ENCODE peak calls at places on chromosomes 13 and 19, in nine cellular contexts. One of them, this sample, is unnamed.

GRCh38 chr19:16025108-16026101 is 50.9 kb upstream of the TPM4 start:
- DNase-seq in posterior cingulate gyrus: no peak
- DNase-seq in pancreas: peak; percentile 20
- DNase-seq in A172: peak; percentile 86
- DNase-seq in non-pigmented ciliary epithelial cell: peak; percentile 8
- DNase-seq in MV-4-11: peak; percentile 63
- DNase-seq in mucosa of descending colon: no peak
- DNase-seq in EH: peak; percentile 79
- DNase-seq in dorsolateral prefrontal cortex: no peak
- DNase-seq in this sample: peak; percentile 55

GRCh38 chr19:15836595-15837398 is 21.3 kb upstream of the OR10H1 start:
- DNase-seq in non-pigmented ciliary epithelial cell: peak; percentile 73
- DNase-seq in mucosa of descending colon: peak; percentile 95
- DNase-seq in dorsolateral prefrontal cortex: peak; percentile 97
- DNase-seq in A172: peak; percentile 98
- DNase-seq in EH: peak; percentile 96
- DNase-seq in pancreas: peak; percentile 95
- DNase-seq in MV-4-11: peak; percentile 100
- DNase-seq in posterior cingulate gyrus: peak; percentile 99
- DNase-seq in this sample: peak; percentile 92

GRCh38 chr19:38730731-38731589 is 13.3 kb downstream of the CAPN12 start:
- DNase-seq in EH: no peak
- DNase-seq in MV-4-11: no peak
- DNase-seq in mucosa of descending colon: peak; percentile 49
- DNase-seq in posterior cingulate gyrus: peak; percentile 65
- DNase-seq in dorsolateral prefrontal cortex: no peak
- DNase-seq in non-pigmented ciliary epithelial cell: no peak
- DNase-seq in pancreas: peak; percentile 44
- DNase-seq in A172: no peak
- DNase-seq in this sample: no peak

GRCh38 chr13:30859326-30859725 is 46.7 kb upstream of the MEDAG start:
- DNase-seq in A172: no peak
- DNase-seq in mucosa of descending colon: no peak
- DNase-seq in non-pigmented ciliary epithelial cell: no peak
- DNase-seq in dorsolateral prefrontal cortex: no peak
- DNase-seq in MV-4-11: no peak
- DNase-seq in posterior cingulate gyrus: no peak
- DNase-seq in pancreas: no peak
- DNase-seq in EH: no peak
- DNase-seq in this sample: no peak

GRCh38 chr19:38838986-38839761 is 7.6 kb upstream of the ECH1 start:
- DNase-seq in A172: no peak
- DNase-seq in pancreas: peak; percentile 27
- DNase-seq in posterior cingulate gyrus: peak; percentile 44
- DNase-seq in dorsolateral prefrontal cortex: no peak
- DNase-seq in MV-4-11: no peak
- DNase-seq in EH: no peak
- DNase-seq in non-pigmented ciliary epithelial cell: no peak
- DNase-seq in mucosa of descending colon: peak; percentile 11
- DNase-seq in this sample: no peak

GRCh38 chr13:40149611-40150283 is 494.3 kb downstream of the COG6 start:
- DNase-seq in pancreas: no peak
- DNase-seq in A172: peak; percentile 61
- DNase-seq in dorsolateral prefrontal cortex: no peak
- DNase-seq in non-pigmented ciliary epithelial cell: peak; percentile 63
- DNase-seq in EH: peak; percentile 84
- DNase-seq in mucosa of descending colon: no peak
- DNase-seq in posterior cingulate gyrus: no peak
- DNase-seq in MV-4-11: no peak
- DNase-seq in this sample: no peak

GRCh38 chr19:441213-441823 is 19.5 kb downstream of the SHC2 start:
- DNase-seq in dorsolateral prefrontal cortex: no peak
- DNase-seq in mucosa of descending colon: no peak
- DNase-seq in pancreas: no peak
- DNase-seq in EH: no peak
- DNase-seq in A172: no peak
- DNase-seq in non-pigmented ciliary epithelial cell: no peak
- DNase-seq in MV-4-11: no peak
- DNase-seq in posterior cingulate gyrus: peak; percentile 86
- DNase-seq in this sample: no peak

GRCh38 chr13:77616027-77616426 is 80.5 kb downstream of the SCEL start:
- DNase-seq in mucosa of descending colon: no peak
- DNase-seq in non-pigmented ciliary epithelial cell: no peak
- DNase-seq in MV-4-11: no peak
- DNase-seq in EH: no peak
- DNase-seq in dorsolateral prefrontal cortex: no peak
- DNase-seq in A172: no peak
- DNase-seq in posterior cingulate gyrus: no peak
- DNase-seq in pancreas: no peak
- DNase-seq in this sample: no peak

GRCh38 chr13:45398862-45399261 is 19.3 kb downstream of the SLC25A30 start:
- DNase-seq in mucosa of descending colon: no peak
- DNase-seq in A172: no peak
- DNase-seq in pancreas: no peak
- DNase-seq in EH: no peak
- DNase-seq in MV-4-11: no peak
- DNase-seq in non-pigmented ciliary epithelial cell: no peak
- DNase-seq in dorsolateral prefrontal cortex: no peak
- DNase-seq in posterior cingulate gyrus: no peak
- DNase-seq in this sample: no peak

GRCh38 chr13:99282264-99283231 is 24.4 kb upstream of the GPR18 start:
- DNase-seq in pancreas: no peak
- DNase-seq in mucosa of descending colon: no peak
- DNase-seq in EH: no peak
- DNase-seq in non-pigmented ciliary epithelial cell: no peak
- DNase-seq in posterior cingulate gyrus: no peak
- DNase-seq in MV-4-11: peak; percentile 80
- DNase-seq in A172: no peak
- DNase-seq in dorsolateral prefrontal cortex: no peak
- DNase-seq in this sample: peak; percentile 38

GRCh38 chr13:20993211-20993610 is 68.2 kb downstream of the LATS2 start:
- DNase-seq in posterior cingulate gyrus: no peak
- DNase-seq in A172: no peak
- DNase-seq in dorsolateral prefrontal cortex: no peak
- DNase-seq in MV-4-11: no peak
- DNase-seq in EH: no peak
- DNase-seq in pancreas: no peak
- DNase-seq in mucosa of descending colon: no peak
- DNase-seq in non-pigmented ciliary epithelial cell: no peak
- DNase-seq in this sample: no peak

GRCh38 chr19:12055784-12056183 is 3.0 kb upstream of the ZNF878 start:
- DNase-seq in EH: no peak
- DNase-seq in mucosa of descending colon: no peak
- DNase-seq in pancreas: no peak
- DNase-seq in posterior cingulate gyrus: no peak
- DNase-seq in non-pigmented ciliary epithelial cell: no peak
- DNase-seq in A172: no peak
- DNase-seq in dorsolateral prefrontal cortex: no peak
- DNase-seq in MV-4-11: no peak
- DNase-seq in this sample: no peak

GRCh38 chr19:35845215-35846037 is 6.9 kb downstream of the NPHS1 start:
- DNase-seq in A172: no peak
- DNase-seq in EH: no peak
- DNase-seq in MV-4-11: no peak
- DNase-seq in dorsolateral prefrontal cortex: no peak
- DNase-seq in non-pigmented ciliary epithelial cell: no peak
- DNase-seq in posterior cingulate gyrus: peak; percentile 63
- DNase-seq in mucosa of descending colon: peak; percentile 72
- DNase-seq in pancreas: peak; percentile 77
- DNase-seq in this sample: no peak

GRCh38 chr19:30088567-30088966 is 146.5 kb downstream of the URI1 start:
- DNase-seq in EH: no peak
- DNase-seq in pancreas: no peak
- DNase-seq in non-pigmented ciliary epithelial cell: no peak
- DNase-seq in A172: no peak
- DNase-seq in dorsolateral prefrontal cortex: no peak
- DNase-seq in posterior cingulate gyrus: peak; percentile 10
- DNase-seq in mucosa of descending colon: no peak
- DNase-seq in MV-4-11: no peak
- DNase-seq in this sample: no peak

GRCh38 chr13:50700664-50701266 is 142.7 kb downstream of the DLEU7 start:
- DNase-seq in posterior cingulate gyrus: no peak
- DNase-seq in MV-4-11: no peak
- DNase-seq in dorsolateral prefrontal cortex: no peak
- DNase-seq in non-pigmented ciliary epithelial cell: no peak
- DNase-seq in pancreas: no peak
- DNase-seq in mucosa of descending colon: no peak
- DNase-seq in EH: no peak
- DNase-seq in A172: no peak
- DNase-seq in this sample: no peak

GRCh38 chr13:91647361-91647970 is 249.0 kb downstream of the GPC5 start:
- DNase-seq in non-pigmented ciliary epithelial cell: no peak
- DNase-seq in pancreas: no peak
- DNase-seq in EH: no peak
- DNase-seq in mucosa of descending colon: peak; percentile 35
- DNase-seq in A172: peak; percentile 16
- DNase-seq in dorsolateral prefrontal cortex: no peak
- DNase-seq in MV-4-11: no peak
- DNase-seq in posterior cingulate gyrus: no peak
- DNase-seq in this sample: peak; percentile 6

GRCh38 chr13:23020246-23020843 is 160.4 kb upstream of the SGCG start:
- DNase-seq in non-pigmented ciliary epithelial cell: peak; percentile 17
- DNase-seq in pancreas: no peak
- DNase-seq in MV-4-11: peak; percentile 62
- DNase-seq in dorsolateral prefrontal cortex: peak; percentile 47
- DNase-seq in A172: peak; percentile 57
- DNase-seq in EH: peak; percentile 58
- DNase-seq in posterior cingulate gyrus: no peak
- DNase-seq in mucosa of descending colon: no peak
- DNase-seq in this sample: peak; percentile 48

GRCh38 chr19:41000310-41000737 is 9.2 kb downstream of the CYP2B6 start:
- DNase-seq in EH: peak; percentile 1
- DNase-seq in dorsolateral prefrontal cortex: no peak
- DNase-seq in A172: peak; percentile 23
- DNase-seq in posterior cingulate gyrus: no peak
- DNase-seq in mucosa of descending colon: peak; percentile 61
- DNase-seq in MV-4-11: no peak
- DNase-seq in non-pigmented ciliary epithelial cell: no peak
- DNase-seq in pancreas: peak; percentile 42
- DNase-seq in this sample: no peak

GRCh38 chr13:25114220-25114619 is 18.3 kb downstream of the PABPC3 start:
- DNase-seq in EH: peak; percentile 72
- DNase-seq in mucosa of descending colon: peak; percentile 73
- DNase-seq in pancreas: peak; percentile 60
- DNase-seq in non-pigmented ciliary epithelial cell: peak; percentile 56
- DNase-seq in dorsolateral prefrontal cortex: peak; percentile 89
- DNase-seq in A172: peak; percentile 77
- DNase-seq in posterior cingulate gyrus: peak; percentile 97
- DNase-seq in MV-4-11: peak; percentile 75
- DNase-seq in this sample: peak; percentile 81

GRCh38 chr19:8208119-8208709 is 956 bp upstream of the CERS4 start:
- DNase-seq in A172: no peak
- DNase-seq in mucosa of descending colon: peak; percentile 38
- DNase-seq in posterior cingulate gyrus: peak; percentile 91
- DNase-seq in non-pigmented ciliary epithelial cell: no peak
- DNase-seq in EH: no peak
- DNase-seq in MV-4-11: no peak
- DNase-seq in dorsolateral prefrontal cortex: peak; percentile 36
- DNase-seq in pancreas: no peak
- DNase-seq in this sample: no peak

GRCh38 chr13:100892981-100893380 is 218.4 kb upstream of the TMTC4 start:
- DNase-seq in non-pigmented ciliary epithelial cell: no peak
- DNase-seq in pancreas: no peak
- DNase-seq in posterior cingulate gyrus: no peak
- DNase-seq in EH: peak; percentile 18
- DNase-seq in MV-4-11: no peak
- DNase-seq in dorsolateral prefrontal cortex: peak; percentile 15
- DNase-seq in mucosa of descending colon: no peak
- DNase-seq in A172: no peak
- DNase-seq in this sample: no peak

GRCh38 chr13:25171517-25172302 is at the start of gene AMER2:
- DNase-seq in posterior cingulate gyrus: peak; percentile 98
- DNase-seq in MV-4-11: no peak
- DNase-seq in dorsolateral prefrontal cortex: peak; percentile 90
- DNase-seq in A172: no peak
- DNase-seq in mucosa of descending colon: no peak
- DNase-seq in non-pigmented ciliary epithelial cell: no peak
- DNase-seq in pancreas: peak; percentile 71
- DNase-seq in EH: peak; percentile 12
- DNase-seq in this sample: peak; percentile 62

GRCh38 chr13:96984061-96984508 is 10.2 kb downstream of the OXGR1 start:
- DNase-seq in non-pigmented ciliary epithelial cell: no peak
- DNase-seq in pancreas: peak; percentile 49
- DNase-seq in dorsolateral prefrontal cortex: no peak
- DNase-seq in EH: no peak
- DNase-seq in posterior cingulate gyrus: no peak
- DNase-seq in mucosa of descending colon: peak; percentile 67
- DNase-seq in A172: no peak
- DNase-seq in MV-4-11: peak; percentile 13
- DNase-seq in this sample: peak; percentile 49

GRCh38 chr19:13859361-13859880 is 17.5 kb upstream of the NANOS3 start:
- DNase-seq in dorsolateral prefrontal cortex: no peak
- DNase-seq in A172: no peak
- DNase-seq in MV-4-11: peak; percentile 42
- DNase-seq in mucosa of descending colon: no peak
- DNase-seq in non-pigmented ciliary epithelial cell: no peak
- DNase-seq in EH: peak; percentile 65
- DNase-seq in pancreas: no peak
- DNase-seq in posterior cingulate gyrus: no peak
- DNase-seq in this sample: no peak

GRCh38 chr19:31980851-31981250 is 364.6 kb upstream of the ZNF507 start:
- DNase-seq in EH: no peak
- DNase-seq in dorsolateral prefrontal cortex: no peak
- DNase-seq in pancreas: no peak
- DNase-seq in A172: no peak
- DNase-seq in non-pigmented ciliary epithelial cell: no peak
- DNase-seq in mucosa of descending colon: no peak
- DNase-seq in posterior cingulate gyrus: no peak
- DNase-seq in MV-4-11: no peak
- DNase-seq in this sample: no peak

GRCh38 chr13:100495455-100495854 is 93.1 kb downstream of the GGACT start:
- DNase-seq in A172: no peak
- DNase-seq in pancreas: no peak
- DNase-seq in dorsolateral prefrontal cortex: no peak
- DNase-seq in posterior cingulate gyrus: no peak
- DNase-seq in MV-4-11: no peak
- DNase-seq in EH: no peak
- DNase-seq in non-pigmented ciliary epithelial cell: no peak
- DNase-seq in mucosa of descending colon: no peak
- DNase-seq in this sample: no peak